ENCODE peak calls at places on chromosomes 4 and X, in seven cellular contexts. S, C, X, J, Z, P and F are unnamed samples.

GRCh38 chr4:144615182-144615581 is 30.8 kb upstream of the HHIP start:
- DNase-seq in J (no peak), S (peak; percentile 56), C (no peak), X (peak; percentile 48), P (no peak), Z (no peak), F (no peak)

GRCh38 chr4:148044889-148045352 is 313.0 kb downstream of the ARHGAP10 start:
- DNase-seq in P (no peak), Z (no peak), J (no peak), S (no peak), X (no peak), C (peak; percentile 43), F (no peak)

GRCh38 chr4:26059391-26060154 is 145.6 kb downstream of the SMIM20 start:
- DNase-seq in P (no peak), J (no peak), Z (no peak), X (no peak), C (no peak), S (no peak), F (no peak)

GRCh38 chr4:2064276-2064991 is 5.3 kb downstream of the NAT8L start:
- DNase-seq in X (no peak), S (no peak), C (no peak), P (no peak), Z (peak; percentile 44), J (no peak), F (no peak)

GRCh38 chr4:54092800-54093608 is 7.0 kb upstream of the GSX2 start:
- DNase-seq in P (no peak), J (no peak), C (no peak), X (no peak), S (no peak), Z (peak; percentile 67), F (no peak)

GRCh38 chr4:41189076-41189475 is 25.3 kb downstream of the APBB2 start:
- DNase-seq in Z (no peak), J (no peak), X (no peak), C (peak; percentile 40), S (peak; percentile 36), P (no peak), F (no peak)

GRCh38 chr4:56757821-56758400 is 63.6 kb downstream of the SPINK2 start:
- DNase-seq in J (peak; percentile 57), X (no peak), S (peak; percentile 95), Z (peak; percentile 95), C (peak; percentile 82), P (peak; percentile 70), F (peak; percentile 99)

GRCh38 chrX:100615015-100615414 is 21.6 kb downstream of the TSPAN6 start:
- DNase-seq in C (peak; percentile 32), Z (peak; percentile 51), S (peak; percentile 64), X (peak; percentile 50), P (peak; percentile 22), J (peak; percentile 27), F (peak; percentile 76)

GRCh38 chrX:147573266-147573665 is 338.5 kb upstream of the FMR1 start:
- DNase-seq in J (no peak), P (no peak), Z (no peak), S (no peak), C (no peak), X (no peak), F (no peak)

GRCh38 chr4:55321707-55322264 is 24.3 kb upstream of the SRD5A3 start:
- DNase-seq in X (peak; percentile 63), S (peak; percentile 67), C (peak; percentile 2), J (peak; percentile 64), P (peak; percentile 88), Z (peak; percentile 94), F (peak; percentile 92)

GRCh38 chr4:48343035-48343434 is 1.7 kb downstream of the SLAIN2 start:
- DNase-seq in J (no peak), P (no peak), S (no peak), Z (no peak), C (no peak), X (no peak), F (no peak)

GRCh38 chr4:17511041-17511949 is 595 bp downstream of the QDPR start:
- DNase-seq in P (peak; percentile 15), S (peak; percentile 45), X (peak; percentile 47), Z (peak; percentile 79), C (no peak), J (no peak), F (peak; percentile 55)

GRCh38 chr4:114078636-114079035 is 99.2 kb upstream of the ARSJ start:
- DNase-seq in C (no peak), P (no peak), S (peak; percentile 87), Z (no peak), J (no peak), X (no peak), F (no peak)

GRCh38 chr4:23680616-23681518 is 209.0 kb downstream of the PPARGC1A start:
- DNase-seq in S (peak; percentile 63), P (no peak), J (no peak), X (no peak), C (no peak), Z (no peak), F (no peak)

GRCh38 chr4:4327652-4328121 is 37.6 kb downstream of the ZBTB49 start:
- DNase-seq in X (no peak), S (no peak), Z (peak; percentile 95), C (no peak), P (no peak), J (peak; percentile 40), F (peak; percentile 91)

GRCh38 chr4:2266181-2266580 is 4.3 kb upstream of the MXD4 start:
- DNase-seq in S (peak; percentile 40), Z (no peak), P (no peak), C (no peak), X (no peak), J (no peak), F (no peak)

GRCh38 chr4:38310446-38311043 is 350.3 kb downstream of the PTTG2 start:
- DNase-seq in Z (peak; percentile 50), P (no peak), C (peak; percentile 97), J (no peak), S (peak; percentile 63), X (no peak), F (peak; percentile 59)

GRCh38 chr4:8247047-8247930 is 22.3 kb upstream of the HTRA3 start:
- DNase-seq in P (no peak), X (no peak), J (no peak), C (no peak), Z (no peak), S (no peak), F (no peak)

GRCh38 chrX:52280812-52281211 is 88.0 kb upstream of the XAGE2 start:
- DNase-seq in X (no peak), P (no peak), Z (no peak), S (no peak), J (no peak), C (no peak), F (no peak)
- H3K9ac ChIP-seq in X (no peak overlapping the region), P (no peak overlapping the region), Z (no peak overlapping the region), S (no peak overlapping the region), J (no peak overlapping the region), C (no peak overlapping the region), F (no peak overlapping the region)

GRCh38 chr4:121233982-121234381 is 69.9 kb upstream of the TNIP3 start:
- DNase-seq in S (no peak), Z (no peak), J (no peak), C (no peak), X (no peak), P (no peak), F (no peak)
- H3K4me3 ChIP-seq in S (no peak overlapping the region), Z (no peak overlapping the region), J (no peak overlapping the region), C (no peak overlapping the region), X (no peak overlapping the region), P (no peak overlapping the region), F (no peak overlapping the region)

GRCh38 chr4:98624642-98625041 is 33.8 kb downstream of the TSPAN5 start:
- DNase-seq in X (no peak), P (no peak), C (no peak), Z (no peak), J (no peak), S (no peak), F (no peak)
- H3K9ac ChIP-seq in X (no peak overlapping the region), P (peak overlapping the region; percentile 23), C (no peak overlapping the region), Z (no peak overlapping the region), J (no peak overlapping the region), S (no peak overlapping the region), F (no peak overlapping the region)

GRCh38 chr4:140100771-140101170 is 53.2 kb downstream of the MAML3 start:
- DNase-seq in Z (no peak), J (no peak), P (no peak), C (no peak), X (no peak), S (peak; percentile 56), F (no peak)
- H3K4me3 ChIP-seq in Z (no peak overlapping the region), J (no peak overlapping the region), P (no peak overlapping the region), C (no peak overlapping the region), X (no peak overlapping the region), S (no peak overlapping the region), F (no peak overlapping the region)